ENCODE peak calls at places on chromosomes 11 and 22, in eight cellular contexts. One of them, this sample, is unnamed.

GRCh38 chr11:47992959-47993820 is 12.8 kb downstream of the PTPRJ start:
- DNase-seq in stimulated activated CD8-positive, alpha-beta memory T cell treated with anti-CD3 and anti-CD28 coated beads, Interleukin-7, amount 100 ng/mL, for 48 hours: no peak
- DNase-seq in A549: peak; percentile 72
- DNase-seq in GM20000: no peak
- DNase-seq in NCI-H1105 treated with DMSO at 0.1 percent for 48 hours: no peak
- DNase-seq in activated CD4-positive, CD25-positive, alpha-beta regulatory T cell: no peak
- DNase-seq in nucleus accumbens: no peak
- DNase-seq in activated T-cell treated with anti-CD3 and anti-CD28 coated beads, Interleukin-2, amount 50 U/mL, for 48 hours: no peak
- DNase-seq in this sample: no peak

GRCh38 chr11:63536669-63537292 is at the start of gene PLAAT4:
- DNase-seq in stimulated activated CD8-positive, alpha-beta memory T cell treated with anti-CD3 and anti-CD28 coated beads, Interleukin-7, amount 100 ng/mL, for 48 hours: no peak
- DNase-seq in A549: no peak
- DNase-seq in GM20000: peak; percentile 68
- DNase-seq in NCI-H1105 treated with DMSO at 0.1 percent for 48 hours: no peak
- DNase-seq in activated CD4-positive, CD25-positive, alpha-beta regulatory T cell: no peak
- DNase-seq in nucleus accumbens: peak; percentile 15
- DNase-seq in activated T-cell treated with anti-CD3 and anti-CD28 coated beads, Interleukin-2, amount 50 U/mL, for 48 hours: peak; percentile 54
- DNase-seq in this sample: peak; percentile 18

GRCh38 chr11:2541881-2542361 is 97.1 kb downstream of the KCNQ1 start:
- DNase-seq in stimulated activated CD8-positive, alpha-beta memory T cell treated with anti-CD3 and anti-CD28 coated beads, Interleukin-7, amount 100 ng/mL, for 48 hours: no peak
- DNase-seq in A549: no peak
- DNase-seq in GM20000: no peak
- DNase-seq in NCI-H1105 treated with DMSO at 0.1 percent for 48 hours: no peak
- DNase-seq in activated CD4-positive, CD25-positive, alpha-beta regulatory T cell: no peak
- DNase-seq in nucleus accumbens: no peak
- DNase-seq in activated T-cell treated with anti-CD3 and anti-CD28 coated beads, Interleukin-2, amount 50 U/mL, for 48 hours: no peak
- DNase-seq in this sample: no peak

GRCh38 chr11:921921-922678 is 3.6 kb upstream of the AP2A2 start:
- DNase-seq in stimulated activated CD8-positive, alpha-beta memory T cell treated with anti-CD3 and anti-CD28 coated beads, Interleukin-7, amount 100 ng/mL, for 48 hours: no peak
- DNase-seq in A549: no peak
- DNase-seq in GM20000: no peak
- DNase-seq in NCI-H1105 treated with DMSO at 0.1 percent for 48 hours: no peak
- DNase-seq in activated CD4-positive, CD25-positive, alpha-beta regulatory T cell: no peak
- DNase-seq in nucleus accumbens: no peak
- DNase-seq in activated T-cell treated with anti-CD3 and anti-CD28 coated beads, Interleukin-2, amount 50 U/mL, for 48 hours: no peak
- DNase-seq in this sample: no peak

GRCh38 chr11:66981976-66982578 is 7.0 kb downstream of the C11orf86 start:
- DNase-seq in stimulated activated CD8-positive, alpha-beta memory T cell treated with anti-CD3 and anti-CD28 coated beads, Interleukin-7, amount 100 ng/mL, for 48 hours: no peak
- DNase-seq in A549: peak; percentile 69
- DNase-seq in GM20000: no peak
- DNase-seq in NCI-H1105 treated with DMSO at 0.1 percent for 48 hours: peak; percentile 84
- DNase-seq in activated CD4-positive, CD25-positive, alpha-beta regulatory T cell: no peak
- DNase-seq in nucleus accumbens: peak; percentile 23
- DNase-seq in activated T-cell treated with anti-CD3 and anti-CD28 coated beads, Interleukin-2, amount 50 U/mL, for 48 hours: peak; percentile 41
- DNase-seq in this sample: peak; percentile 98

GRCh38 chr11:6569706-6570105 is 33.7 kb downstream of the RRP8 start:
- DNase-seq in stimulated activated CD8-positive, alpha-beta memory T cell treated with anti-CD3 and anti-CD28 coated beads, Interleukin-7, amount 100 ng/mL, for 48 hours: no peak
- DNase-seq in A549: no peak
- DNase-seq in GM20000: no peak
- DNase-seq in NCI-H1105 treated with DMSO at 0.1 percent for 48 hours: no peak
- DNase-seq in activated CD4-positive, CD25-positive, alpha-beta regulatory T cell: no peak
- DNase-seq in nucleus accumbens: no peak
- DNase-seq in activated T-cell treated with anti-CD3 and anti-CD28 coated beads, Interleukin-2, amount 50 U/mL, for 48 hours: no peak
- DNase-seq in this sample: no peak

GRCh38 chr22:23685205-23685784 is 5.5 kb upstream of the RGL4 start:
- DNase-seq in stimulated activated CD8-positive, alpha-beta memory T cell treated with anti-CD3 and anti-CD28 coated beads, Interleukin-7, amount 100 ng/mL, for 48 hours: no peak
- DNase-seq in A549: no peak
- DNase-seq in GM20000: no peak
- DNase-seq in NCI-H1105 treated with DMSO at 0.1 percent for 48 hours: no peak
- DNase-seq in activated CD4-positive, CD25-positive, alpha-beta regulatory T cell: no peak
- DNase-seq in nucleus accumbens: no peak
- DNase-seq in activated T-cell treated with anti-CD3 and anti-CD28 coated beads, Interleukin-2, amount 50 U/mL, for 48 hours: no peak
- DNase-seq in this sample: no peak

GRCh38 chr11:69356703-69357457 is 62.9 kb downstream of the MYEOV start:
- DNase-seq in stimulated activated CD8-positive, alpha-beta memory T cell treated with anti-CD3 and anti-CD28 coated beads, Interleukin-7, amount 100 ng/mL, for 48 hours: no peak
- DNase-seq in A549: no peak
- DNase-seq in GM20000: no peak
- DNase-seq in NCI-H1105 treated with DMSO at 0.1 percent for 48 hours: no peak
- DNase-seq in activated CD4-positive, CD25-positive, alpha-beta regulatory T cell: no peak
- DNase-seq in nucleus accumbens: no peak
- DNase-seq in activated T-cell treated with anti-CD3 and anti-CD28 coated beads, Interleukin-2, amount 50 U/mL, for 48 hours: peak; percentile 4
- DNase-seq in this sample: no peak

GRCh38 chr11:69912161-69912910 is 93.1 kb upstream of the FGF3 start:
- DNase-seq in stimulated activated CD8-positive, alpha-beta memory T cell treated with anti-CD3 and anti-CD28 coated beads, Interleukin-7, amount 100 ng/mL, for 48 hours: no peak
- DNase-seq in A549: no peak
- DNase-seq in GM20000: no peak
- DNase-seq in NCI-H1105 treated with DMSO at 0.1 percent for 48 hours: no peak
- DNase-seq in activated CD4-positive, CD25-positive, alpha-beta regulatory T cell: no peak
- DNase-seq in nucleus accumbens: no peak
- DNase-seq in activated T-cell treated with anti-CD3 and anti-CD28 coated beads, Interleukin-2, amount 50 U/mL, for 48 hours: no peak
- DNase-seq in this sample: no peak

GRCh38 chr11:38460901-38461300 is 1862.9 kb upstream of the RAG2 start:
- DNase-seq in stimulated activated CD8-positive, alpha-beta memory T cell treated with anti-CD3 and anti-CD28 coated beads, Interleukin-7, amount 100 ng/mL, for 48 hours: no peak
- DNase-seq in A549: no peak
- DNase-seq in GM20000: no peak
- DNase-seq in NCI-H1105 treated with DMSO at 0.1 percent for 48 hours: peak; percentile 24
- DNase-seq in activated CD4-positive, CD25-positive, alpha-beta regulatory T cell: no peak
- DNase-seq in nucleus accumbens: no peak
- DNase-seq in activated T-cell treated with anti-CD3 and anti-CD28 coated beads, Interleukin-2, amount 50 U/mL, for 48 hours: no peak
- DNase-seq in this sample: peak; percentile 98

GRCh38 chr11:61116426-61117214 is 14.3 kb downstream of the CD5 start:
- DNase-seq in stimulated activated CD8-positive, alpha-beta memory T cell treated with anti-CD3 and anti-CD28 coated beads, Interleukin-7, amount 100 ng/mL, for 48 hours: no peak
- DNase-seq in A549: no peak
- DNase-seq in GM20000: no peak
- DNase-seq in NCI-H1105 treated with DMSO at 0.1 percent for 48 hours: no peak
- DNase-seq in activated CD4-positive, CD25-positive, alpha-beta regulatory T cell: no peak
- DNase-seq in nucleus accumbens: no peak
- DNase-seq in activated T-cell treated with anti-CD3 and anti-CD28 coated beads, Interleukin-2, amount 50 U/mL, for 48 hours: no peak
- DNase-seq in this sample: no peak

GRCh38 chr22:45720875-45721378 is 49.3 kb downstream of the ATXN10 start:
- DNase-seq in stimulated activated CD8-positive, alpha-beta memory T cell treated with anti-CD3 and anti-CD28 coated beads, Interleukin-7, amount 100 ng/mL, for 48 hours: no peak
- DNase-seq in A549: no peak
- DNase-seq in GM20000: no peak
- DNase-seq in NCI-H1105 treated with DMSO at 0.1 percent for 48 hours: no peak
- DNase-seq in activated CD4-positive, CD25-positive, alpha-beta regulatory T cell: no peak
- DNase-seq in nucleus accumbens: no peak
- DNase-seq in activated T-cell treated with anti-CD3 and anti-CD28 coated beads, Interleukin-2, amount 50 U/mL, for 48 hours: no peak
- DNase-seq in this sample: no peak

GRCh38 chr11:9905562-9905961 is 241.7 kb downstream of the SWAP70 start:
- DNase-seq in stimulated activated CD8-positive, alpha-beta memory T cell treated with anti-CD3 and anti-CD28 coated beads, Interleukin-7, amount 100 ng/mL, for 48 hours: no peak
- DNase-seq in A549: no peak
- DNase-seq in GM20000: no peak
- DNase-seq in NCI-H1105 treated with DMSO at 0.1 percent for 48 hours: no peak
- DNase-seq in activated CD4-positive, CD25-positive, alpha-beta regulatory T cell: no peak
- DNase-seq in nucleus accumbens: no peak
- DNase-seq in activated T-cell treated with anti-CD3 and anti-CD28 coated beads, Interleukin-2, amount 50 U/mL, for 48 hours: no peak
- DNase-seq in this sample: peak; percentile 38

GRCh38 chr11:42625757-42626156 is 686.0 kb upstream of the API5 start:
- DNase-seq in stimulated activated CD8-positive, alpha-beta memory T cell treated with anti-CD3 and anti-CD28 coated beads, Interleukin-7, amount 100 ng/mL, for 48 hours: no peak
- DNase-seq in A549: no peak
- DNase-seq in GM20000: no peak
- DNase-seq in NCI-H1105 treated with DMSO at 0.1 percent for 48 hours: no peak
- DNase-seq in activated CD4-positive, CD25-positive, alpha-beta regulatory T cell: no peak
- DNase-seq in nucleus accumbens: no peak
- DNase-seq in activated T-cell treated with anti-CD3 and anti-CD28 coated beads, Interleukin-2, amount 50 U/mL, for 48 hours: no peak
- DNase-seq in this sample: no peak

GRCh38 chr11:103906291-103906850 is 130.1 kb upstream of the DDI1 start:
- DNase-seq in stimulated activated CD8-positive, alpha-beta memory T cell treated with anti-CD3 and anti-CD28 coated beads, Interleukin-7, amount 100 ng/mL, for 48 hours: no peak
- DNase-seq in A549: no peak
- DNase-seq in GM20000: no peak
- DNase-seq in NCI-H1105 treated with DMSO at 0.1 percent for 48 hours: no peak
- DNase-seq in activated CD4-positive, CD25-positive, alpha-beta regulatory T cell: no peak
- DNase-seq in nucleus accumbens: no peak
- DNase-seq in activated T-cell treated with anti-CD3 and anti-CD28 coated beads, Interleukin-2, amount 50 U/mL, for 48 hours: no peak
- DNase-seq in this sample: no peak

GRCh38 chr11:22192289-22192641 is 620 bp upstream of the ANO5 start:
- DNase-seq in stimulated activated CD8-positive, alpha-beta memory T cell treated with anti-CD3 and anti-CD28 coated beads, Interleukin-7, amount 100 ng/mL, for 48 hours: no peak
- DNase-seq in A549: peak; percentile 66
- DNase-seq in GM20000: no peak
- DNase-seq in NCI-H1105 treated with DMSO at 0.1 percent for 48 hours: peak; percentile 44
- DNase-seq in activated CD4-positive, CD25-positive, alpha-beta regulatory T cell: no peak
- DNase-seq in nucleus accumbens: no peak
- DNase-seq in activated T-cell treated with anti-CD3 and anti-CD28 coated beads, Interleukin-2, amount 50 U/mL, for 48 hours: no peak
- DNase-seq in this sample: peak; percentile 15

GRCh38 chr11:116515666-116516184 is 257.1 kb downstream of the BUD13 start:
- DNase-seq in stimulated activated CD8-positive, alpha-beta memory T cell treated with anti-CD3 and anti-CD28 coated beads, Interleukin-7, amount 100 ng/mL, for 48 hours: no peak
- DNase-seq in A549: no peak
- DNase-seq in GM20000: no peak
- DNase-seq in NCI-H1105 treated with DMSO at 0.1 percent for 48 hours: peak; percentile 98
- DNase-seq in activated CD4-positive, CD25-positive, alpha-beta regulatory T cell: no peak
- DNase-seq in nucleus accumbens: no peak
- DNase-seq in activated T-cell treated with anti-CD3 and anti-CD28 coated beads, Interleukin-2, amount 50 U/mL, for 48 hours: no peak
- DNase-seq in this sample: no peak

GRCh38 chr11:20452585-20452984 is 65.1 kb downstream of the PRMT3 start:
- DNase-seq in stimulated activated CD8-positive, alpha-beta memory T cell treated with anti-CD3 and anti-CD28 coated beads, Interleukin-7, amount 100 ng/mL, for 48 hours: no peak
- DNase-seq in A549: no peak
- DNase-seq in GM20000: no peak
- DNase-seq in NCI-H1105 treated with DMSO at 0.1 percent for 48 hours: peak; percentile 68
- DNase-seq in activated CD4-positive, CD25-positive, alpha-beta regulatory T cell: no peak
- DNase-seq in nucleus accumbens: no peak
- DNase-seq in activated T-cell treated with anti-CD3 and anti-CD28 coated beads, Interleukin-2, amount 50 U/mL, for 48 hours: no peak
- DNase-seq in this sample: no peak

GRCh38 chr11:66691311-66691980 is 13.8 kb upstream of the RBM4B start:
- DNase-seq in stimulated activated CD8-positive, alpha-beta memory T cell treated with anti-CD3 and anti-CD28 coated beads, Interleukin-7, amount 100 ng/mL, for 48 hours: no peak
- DNase-seq in A549: no peak
- DNase-seq in GM20000: no peak
- DNase-seq in NCI-H1105 treated with DMSO at 0.1 percent for 48 hours: no peak
- DNase-seq in activated CD4-positive, CD25-positive, alpha-beta regulatory T cell: no peak
- DNase-seq in nucleus accumbens: no peak
- DNase-seq in activated T-cell treated with anti-CD3 and anti-CD28 coated beads, Interleukin-2, amount 50 U/mL, for 48 hours: no peak
- DNase-seq in this sample: no peak

GRCh38 chr11:2912498-2912897 is 16.7 kb downstream of the PHLDA2 start:
- DNase-seq in stimulated activated CD8-positive, alpha-beta memory T cell treated with anti-CD3 and anti-CD28 coated beads, Interleukin-7, amount 100 ng/mL, for 48 hours: no peak
- DNase-seq in A549: peak; percentile 87
- DNase-seq in GM20000: no peak
- DNase-seq in NCI-H1105 treated with DMSO at 0.1 percent for 48 hours: no peak
- DNase-seq in activated CD4-positive, CD25-positive, alpha-beta regulatory T cell: no peak
- DNase-seq in nucleus accumbens: no peak
- DNase-seq in activated T-cell treated with anti-CD3 and anti-CD28 coated beads, Interleukin-2, amount 50 U/mL, for 48 hours: no peak
- DNase-seq in this sample: peak; percentile 79

GRCh38 chr11:96391698-96392307 is 2.0 kb downstream of the JRKL start:
- DNase-seq in stimulated activated CD8-positive, alpha-beta memory T cell treated with anti-CD3 and anti-CD28 coated beads, Interleukin-7, amount 100 ng/mL, for 48 hours: no peak
- DNase-seq in A549: no peak
- DNase-seq in GM20000: no peak
- DNase-seq in NCI-H1105 treated with DMSO at 0.1 percent for 48 hours: no peak
- DNase-seq in activated CD4-positive, CD25-positive, alpha-beta regulatory T cell: no peak
- DNase-seq in nucleus accumbens: no peak
- DNase-seq in activated T-cell treated with anti-CD3 and anti-CD28 coated beads, Interleukin-2, amount 50 U/mL, for 48 hours: no peak
- DNase-seq in this sample: no peak

GRCh38 chr22:49253656-49254055 is 574.0 kb downstream of the BRD1 start:
- DNase-seq in stimulated activated CD8-positive, alpha-beta memory T cell treated with anti-CD3 and anti-CD28 coated beads, Interleukin-7, amount 100 ng/mL, for 48 hours: no peak
- DNase-seq in A549: no peak
- DNase-seq in GM20000: no peak
- DNase-seq in NCI-H1105 treated with DMSO at 0.1 percent for 48 hours: no peak
- DNase-seq in activated CD4-positive, CD25-positive, alpha-beta regulatory T cell: no peak
- DNase-seq in nucleus accumbens: no peak
- DNase-seq in activated T-cell treated with anti-CD3 and anti-CD28 coated beads, Interleukin-2, amount 50 U/mL, for 48 hours: no peak
- DNase-seq in this sample: no peak

GRCh38 chr22:27798526-27799333 is 2.8 kb downstream of the MN1 start:
- DNase-seq in stimulated activated CD8-positive, alpha-beta memory T cell treated with anti-CD3 and anti-CD28 coated beads, Interleukin-7, amount 100 ng/mL, for 48 hours: no peak
- DNase-seq in A549: no peak
- DNase-seq in GM20000: no peak
- DNase-seq in NCI-H1105 treated with DMSO at 0.1 percent for 48 hours: no peak
- DNase-seq in activated CD4-positive, CD25-positive, alpha-beta regulatory T cell: no peak
- DNase-seq in nucleus accumbens: no peak
- DNase-seq in activated T-cell treated with anti-CD3 and anti-CD28 coated beads, Interleukin-2, amount 50 U/mL, for 48 hours: no peak
- DNase-seq in this sample: no peak